ENCODE peak calls at places on chromosomes 7 and 10, in five cellular contexts. J is stomach, O is A549, W is ovary, Q is SK-N-SH. C is an unnamed sample.

GRCh38 chr7:116353614-116354013 is 143.3 kb downstream of the TES start:
- DNase-seq in Q (no peak), O (no peak), J (peak), W (peak), C (no peak)

GRCh38 chr7:27351786-27352185 is 109.2 kb downstream of the EVX1 start:
- DNase-seq in O (no peak), W (no peak), J (no peak), Q (no peak), C (no peak)

GRCh38 chr7:105497016-105497415 is 25.1 kb downstream of the PUS7 start:
- DNase-seq in J (no peak), Q (no peak), O (no peak), W (no peak), C (no peak)

GRCh38 chr7:92682324-92682723 is 92.1 kb upstream of the FAM133B start:
- DNase-seq in J (no peak), Q (no peak), W (no peak), O (no peak), C (no peak)

GRCh38 chr10:123718544-123719060 is 52.4 kb downstream of the GPR26 start:
- DNase-seq in J (no peak), O (no peak), W (no peak), Q (no peak), C (no peak)

GRCh38 chr10:131964298-131964697 is 17.4 kb downstream of the BNIP3 start:
- DNase-seq in J (no peak), O (no peak), Q (no peak), W (no peak), C (no peak)

GRCh38 chr7:70178787-70179186 is 580.5 kb downstream of the AUTS2 start:
- DNase-seq in W (no peak), O (peak), Q (no peak), J (no peak), C (no peak)

GRCh38 chr10:98055875-98056516 is 25.6 kb upstream of the CRTAC1 start:
- DNase-seq in O (no peak), W (no peak), J (no peak), Q (no peak), C (no peak)

GRCh38 chr7:11567571-11567970 is 264.4 kb downstream of the THSD7A start:
- DNase-seq in O (no peak), Q (no peak), J (no peak), W (no peak), C (no peak)

GRCh38 chr7:131688738-131689661 is 132.6 kb upstream of the PODXL start:
- DNase-seq in J (peak), O (peak), Q (peak), W (peak), C (no peak)

GRCh38 chr7:22625251-22625650 is 101.7 kb upstream of the IL6 start:
- DNase-seq in W (no peak), Q (no peak), O (no peak), J (no peak), C (no peak)

GRCh38 chr10:61642073-61642637 is 20.6 kb upstream of the CABCOCO1 start:
- DNase-seq in J (no peak), W (no peak), O (no peak), Q (no peak), C (no peak)

GRCh38 chr7:44978511-44979366 is at the start of gene MYO1G:
- DNase-seq in W (no peak), O (no peak), Q (no peak), J (peak), C (peak)

GRCh38 chr10:130073912-130074311 is 36.7 kb downstream of the C10orf143 start:
- DNase-seq in O (no peak), W (no peak), Q (no peak), J (no peak), C (no peak)

GRCh38 chr10:92691042-92691590 is 1.4 kb downstream of the HHEX start:
- DNase-seq in J (no peak), O (no peak), Q (no peak), W (no peak), C (no peak)

GRCh38 chr7:16411391-16411790 is 9.9 kb downstream of the CRPPA start:
- DNase-seq in Q (no peak), J (no peak), W (no peak), O (no peak), C (no peak)

GRCh38 chr7:150375662-150376521 is 3.2 kb upstream of the ZNF775 start:
- DNase-seq in O (no peak), J (no peak), W (no peak), Q (no peak), C (no peak)

GRCh38 chr10:15238553-15239335 is 70.3 kb upstream of the NMT2 start:
- DNase-seq in O (no peak), Q (no peak), J (no peak), W (no peak), C (no peak)

GRCh38 chr7:55593515-55594318 is 21.4 kb upstream of the VOPP1 start:
- DNase-seq in J (peak), Q (peak), O (peak), W (peak), C (no peak)

GRCh38 chr7:40300146-40300655 is 165.4 kb downstream of the SUGCT start:
- DNase-seq in J (no peak), O (no peak), W (no peak), Q (no peak), C (no peak)

GRCh38 chr7:86991844-86992243 is 67.6 kb downstream of the ELAPOR2 start:
- DNase-seq in Q (no peak), O (no peak), W (no peak), J (no peak), C (no peak)

GRCh38 chr7:120988591-120989299 is at the start of gene CPED1:
- DNase-seq in O (peak), Q (peak), J (peak), W (peak), C (no peak)

GRCh38 chr7:16801111-16801542 is 3.7 kb downstream of the AGR2 start:
- DNase-seq in W (no peak), Q (peak), J (no peak), O (peak), C (no peak)

GRCh38 chr10:90804354-90804753 is 53.5 kb downstream of the HTR7 start:
- DNase-seq in J (no peak), W (no peak), Q (no peak), O (no peak), C (no peak)

GRCh38 chr10:123858039-123858740 is 33.4 kb downstream of the CPXM2 start:
- DNase-seq in J (no peak), Q (peak), W (no peak), O (no peak), C (no peak)

GRCh38 chr7:84688671-84689070 is 494.1 kb upstream of the SEMA3A start:
- DNase-seq in W (no peak), Q (no peak), J (no peak), O (no peak), C (no peak)

GRCh38 chr7:66205736-66206080 is 574 bp downstream of the TPST1 start:
- DNase-seq in W (peak), O (no peak), Q (no peak), J (no peak), C (no peak)

GRCh38 chr10:97120370-97120769 is 65.4 kb downstream of the SLIT1 start:
- DNase-seq in O (no peak), Q (no peak), J (no peak), W (no peak), C (no peak)

GRCh38 chr7:101702362-101702850 is 73.3 kb upstream of the MYL10 start:
- DNase-seq in J (no peak), W (no peak), Q (no peak), O (peak), C (no peak)

GRCh38 chr10:29329420-29329819 is 40.5 kb downstream of the LYZL1 start:
- DNase-seq in O (no peak), J (no peak), Q (no peak), W (no peak), C (no peak)

DNA sequence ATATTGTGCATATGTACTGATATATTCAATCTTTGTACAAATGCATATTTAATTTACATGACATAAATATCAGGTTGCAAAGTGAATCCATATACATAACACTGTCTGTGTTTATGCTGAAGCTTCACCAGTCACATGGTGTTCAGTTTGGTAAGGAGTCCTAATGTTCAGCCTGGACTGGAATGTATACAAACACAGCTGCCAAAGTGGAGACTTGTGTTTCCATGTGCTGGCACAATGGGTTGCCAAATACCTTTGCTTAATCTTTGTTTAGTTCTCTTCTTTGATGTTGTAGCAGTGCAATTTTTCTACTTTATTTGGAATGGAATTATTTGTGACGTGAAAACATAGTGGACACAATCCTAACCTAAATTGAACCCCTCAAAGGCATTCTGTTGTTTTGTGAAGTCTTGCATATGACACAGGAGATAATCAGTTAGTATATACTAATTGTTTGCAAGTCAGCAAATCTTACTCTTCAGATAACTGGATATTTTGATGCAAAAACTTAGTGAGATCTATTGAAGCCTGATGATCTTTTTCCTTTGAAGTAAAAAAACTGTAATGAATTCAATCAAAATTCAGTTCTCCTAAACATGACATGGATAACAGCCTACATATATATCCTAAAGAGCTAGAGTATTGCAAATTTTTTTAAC is 17.2 kb upstream of the ARL4A start:
- DNase-seq in O (no peak), W (no peak), Q (no peak), J (peak), C (no peak)
- TF ChIP-seq EP300 in O (no peak), W (no peak), Q (no peak), J (peak), C (no peak)

DNA sequence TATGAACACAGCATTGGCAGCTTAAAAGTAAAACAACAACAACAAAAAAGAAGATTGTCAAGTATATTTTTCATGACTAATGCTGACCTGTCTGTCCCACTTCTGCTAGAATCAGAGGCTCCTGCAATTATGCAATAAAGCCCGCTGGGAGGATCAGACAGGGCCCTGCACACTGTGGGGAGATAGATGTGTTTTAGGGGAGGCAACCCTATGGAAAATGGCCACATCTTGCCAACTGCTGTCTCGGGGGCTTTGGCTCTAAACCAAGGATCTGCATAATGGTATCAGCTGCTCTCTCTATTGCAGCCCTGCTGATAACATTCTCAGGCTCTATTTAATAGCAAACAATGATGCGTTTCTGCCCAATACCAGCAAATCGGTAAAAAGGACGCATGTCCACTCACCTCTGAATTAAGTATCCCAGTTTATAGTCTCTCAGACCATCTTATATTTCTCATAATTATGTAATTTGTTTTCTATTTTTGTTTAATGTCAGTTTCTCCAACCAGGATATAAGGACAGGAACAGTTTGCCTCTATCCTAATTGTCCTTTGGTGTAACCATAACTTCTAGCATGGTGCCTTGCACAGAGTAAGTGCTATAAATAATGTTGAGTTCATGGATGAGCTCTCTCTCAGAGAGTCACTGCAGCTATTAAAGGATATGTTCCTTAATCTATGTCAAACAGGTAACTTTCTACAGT is 15.3 kb upstream of the PRKAR2B start:
- DNase-seq in Q (peak), O (no peak), J (no peak), W (no peak), C (no peak)
- TF ChIP-seq EP300 in Q (peak), O (no peak), J (no peak), W (no peak), C (no peak)

DNA sequence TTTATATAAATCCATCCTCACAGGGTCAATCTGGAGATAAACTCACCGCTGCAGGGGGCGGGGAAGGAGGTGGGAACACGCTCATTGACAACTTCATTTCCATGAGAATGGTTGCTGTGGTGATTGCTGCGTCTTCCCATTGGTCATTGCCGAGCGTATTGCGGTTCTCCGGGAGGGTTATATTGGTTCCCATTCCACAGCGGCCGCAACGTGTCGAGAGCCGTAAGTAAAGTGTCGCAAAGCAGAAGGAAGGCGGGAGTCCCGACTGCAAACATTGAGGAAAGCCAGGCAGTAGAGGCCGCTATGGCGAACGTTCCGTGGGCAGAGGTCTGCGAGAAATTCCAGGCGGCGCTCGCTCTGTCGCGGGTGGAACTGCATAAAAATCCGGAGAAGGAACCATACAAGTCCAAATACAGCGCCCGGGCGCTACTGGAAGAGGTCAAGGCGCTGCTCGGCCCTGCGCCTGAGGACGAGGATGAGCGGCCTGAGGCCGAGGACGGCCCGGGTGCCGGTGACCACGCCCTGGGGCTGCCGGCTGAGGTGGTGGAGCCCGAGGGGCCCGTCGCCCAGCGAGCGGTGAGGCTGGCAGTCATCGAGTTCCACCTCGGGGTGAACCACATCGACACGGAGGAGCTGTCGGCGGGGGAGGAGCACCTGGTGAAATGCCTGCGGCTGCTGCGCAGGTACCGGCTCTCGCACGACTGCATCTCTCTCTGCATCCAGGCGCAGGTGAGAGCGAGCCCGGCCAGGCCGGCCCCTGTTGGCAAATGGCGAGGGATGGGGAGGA is at the start of gene KIFBP:
- DNase-seq in W (peak), J (peak), O (peak), Q (peak), C (peak)
- TF ChIP-seq EP300 in W (peak), J (no peak), O (no peak), Q (no peak), C (no peak)

GRCh38 chr7:21355406-21355874 is 72.4 kb upstream of the SP4 start:
- DNase-seq in W (no peak), O (no peak), J (no peak), Q (no peak), C (peak)
- TF ChIP-seq EP300 in W (no peak), O (no peak), J (no peak), Q (no peak), C (peak)

DNA sequence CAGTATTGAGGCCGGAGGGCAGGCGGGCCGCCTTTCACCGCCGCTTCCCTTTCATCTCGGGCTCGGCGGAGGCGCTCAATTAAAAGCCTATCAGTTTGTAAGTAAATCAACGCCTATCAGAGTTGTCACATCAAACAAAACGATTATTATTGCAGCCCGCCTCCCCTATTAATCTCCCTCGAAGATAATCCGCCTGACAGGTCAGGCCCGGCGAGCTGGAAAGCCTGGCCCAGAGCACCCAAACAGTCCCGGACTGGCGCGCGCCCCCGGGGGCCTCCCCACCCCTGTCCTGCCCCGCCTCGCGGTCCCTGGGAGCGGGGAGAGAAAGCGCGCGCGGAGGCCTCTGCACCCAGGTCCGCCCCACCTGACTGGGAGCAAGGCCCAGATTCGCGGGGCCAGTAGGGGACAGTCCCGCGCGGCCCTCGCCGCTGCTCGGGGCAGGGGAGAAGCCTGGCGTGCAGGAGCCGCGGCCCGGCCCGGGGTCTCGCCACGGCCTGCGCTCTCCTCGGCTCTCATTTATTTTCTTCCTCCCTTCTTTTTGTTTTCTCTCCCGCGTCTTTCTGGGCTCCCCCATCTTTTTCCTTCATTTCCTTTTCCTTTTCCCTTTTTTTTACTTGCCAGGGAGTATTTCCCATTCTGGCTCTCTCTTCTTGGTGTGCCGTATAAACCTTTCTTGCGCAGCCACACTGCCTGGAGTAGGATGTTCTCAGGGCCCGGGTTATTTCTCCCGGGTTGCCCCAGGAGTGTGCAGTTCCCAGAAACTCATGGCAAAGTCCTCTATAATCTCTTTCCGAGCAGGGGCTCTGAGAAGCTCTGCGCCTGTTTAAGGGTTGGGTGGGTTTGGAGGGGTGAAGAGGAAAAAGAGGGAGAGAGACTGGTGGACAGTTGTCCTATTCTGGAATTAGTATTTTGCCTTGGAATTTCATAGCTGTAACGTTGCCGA is 3.9 kb upstream of the ZNF503 start:
- DNase-seq in J (peak), O (no peak), Q (peak), W (peak), C (no peak)
- TF ChIP-seq EP300 in J (no peak), O (no peak), Q (no peak), W (no peak), C (no peak)

GRCh38 chr10:116836087-116836486 is 13.2 kb upstream of the ENO4 start:
- DNase-seq in Q (no peak), W (no peak), J (no peak), O (peak), C (no peak)
- TF ChIP-seq EP300 in Q (no peak), W (no peak), J (no peak), O (no peak), C (no peak)